ENCODE peak calls at places on chromosomes 1 and 21, in six cellular contexts. E, Q, O, K, I and A are unnamed samples.
A peak's percentile ranks its signal among the peaks of the same experiment; 100 is the strongest.

GRCh38 chr1:175317309-175317708 is 124.7 kb upstream of the KIAA0040 start:
- DNase-seq in E (no peak), Q (no peak), O (peak; percentile 69), K (no peak), I (peak; percentile 20), A (no peak)

GRCh38 chr1:35439626-35440025 is 117.6 kb downstream of the KIAA0319L start:
- DNase-seq in E (no peak), Q (no peak), O (no peak), K (no peak), I (no peak), A (no peak)

GRCh38 chr1:226017070-226017469 is 17.9 kb upstream of the SDE2 start:
- DNase-seq in E (no peak), Q (no peak), O (peak; percentile 20), K (no peak), I (no peak), A (no peak)

GRCh38 chr1:241459186-241459802 is 60.3 kb downstream of the FH start:
- DNase-seq in E (no peak), Q (no peak), O (no peak), K (no peak), I (no peak), A (no peak)

GRCh38 chr1:110915804-110916203 is 42.9 kb downstream of the CD53 start:
- DNase-seq in E (no peak), Q (no peak), O (no peak), K (no peak), I (no peak), A (no peak)

GRCh38 chr1:171476829-171477228 is 8.5 kb upstream of the PRRC2C start:
- DNase-seq in E (no peak), Q (no peak), O (no peak), K (no peak), I (no peak), A (no peak)

GRCh38 chr1:39917825-39918224 is 16.1 kb upstream of the MYCL start:
- DNase-seq in E (no peak), Q (no peak), O (peak; percentile 70), K (no peak), I (no peak), A (no peak)

GRCh38 chr1:165824269-165824643 is 3.2 kb upstream of the UCK2 start:
- DNase-seq in E (no peak), Q (no peak), O (no peak), K (no peak), I (no peak), A (no peak)

GRCh38 chr1:30287976-30288375 is 435.4 kb downstream of the MATN1 start:
- DNase-seq in E (no peak), Q (no peak), O (no peak), K (no peak), I (no peak), A (no peak)

GRCh38 chr1:35539073-35539823 is 18.0 kb downstream of the KIAA0319L start:
- DNase-seq in E (no peak), Q (no peak), O (no peak), K (no peak), I (no peak), A (peak; percentile 67)

GRCh38 chr1:241641748-241642592 is 1.8 kb upstream of the CHML start:
- DNase-seq in E (no peak), Q (peak; percentile 58), O (no peak), K (no peak), I (no peak), A (no peak)

GRCh38 chr1:31633117-31633516 is 11.6 kb downstream of the PEF1 start:
- DNase-seq in E (peak; percentile 73), Q (peak; percentile 34), O (peak; percentile 80), K (no peak), I (no peak), A (peak; percentile 18)

GRCh38 chr1:41030872-41031616 is 9.5 kb upstream of the SLFNL1 start:
- DNase-seq in E (no peak), Q (no peak), O (no peak), K (no peak), I (no peak), A (no peak)

GRCh38 chr21:25999935-26000582 is 170.5 kb downstream of the APP start:
- DNase-seq in E (no peak), Q (no peak), O (peak; percentile 44), K (no peak), I (peak; percentile 0), A (no peak)

GRCh38 chr1:100483230-100483629 is 54.7 kb upstream of the GPR88 start:
- DNase-seq in E (no peak), Q (no peak), O (no peak), K (no peak), I (no peak), A (no peak)

GRCh38 chr1:100322436-100323211 is 29.7 kb upstream of the CDC14A start:
- DNase-seq in E (no peak), Q (no peak), O (no peak), K (no peak), I (no peak), A (no peak)

GRCh38 chr1:56052090-56052489 is 527.3 kb downstream of the PLPP3 start:
- DNase-seq in E (no peak), Q (no peak), O (no peak), K (no peak), I (no peak), A (no peak)

GRCh38 chr1:36941579-36941978 is 92.7 kb downstream of the GRIK3 start:
- DNase-seq in E (no peak), Q (no peak), O (no peak), K (no peak), I (no peak), A (no peak)

GRCh38 chr1:1832820-1833219 is 54.5 kb upstream of the NADK start:
- DNase-seq in E (no peak), Q (no peak), O (no peak), K (no peak), I (no peak), A (no peak)

GRCh38 chr1:171167785-171168184 is 17.3 kb upstream of the FMO2 start:
- DNase-seq in E (no peak), Q (no peak), O (no peak), K (no peak), I (no peak), A (no peak)

GRCh38 chr1:158117854-158118691 is 62.6 kb upstream of the CD1D start:
- DNase-seq in E (peak; percentile 81), Q (peak; percentile 41), O (peak; percentile 93), K (peak; percentile 33), I (peak; percentile 15), A (peak; percentile 29)

GRCh38 chr1:214451591-214451990 is 99.8 kb downstream of the PTPN14 start:
- DNase-seq in E (no peak), Q (no peak), O (no peak), K (no peak), I (no peak), A (no peak)

GRCh38 chr21:38303300-38303699 is 46.5 kb downstream of the KCNJ15 start:
- DNase-seq in E (peak; percentile 83), Q (no peak), O (no peak), K (no peak), I (no peak), A (peak; percentile 93)

GRCh38 chr1:16348414-16349182 is 3.7 kb downstream of the FBXO42 start:
- DNase-seq in E (no peak), Q (no peak), O (no peak), K (no peak), I (no peak), A (no peak)

GRCh38 chr1:37634554-37635308 is at the start of gene RSPO1:
- DNase-seq in E (peak; percentile 80), Q (no peak), O (peak; percentile 46), K (no peak), I (no peak), A (peak; percentile 26)

DNA sequence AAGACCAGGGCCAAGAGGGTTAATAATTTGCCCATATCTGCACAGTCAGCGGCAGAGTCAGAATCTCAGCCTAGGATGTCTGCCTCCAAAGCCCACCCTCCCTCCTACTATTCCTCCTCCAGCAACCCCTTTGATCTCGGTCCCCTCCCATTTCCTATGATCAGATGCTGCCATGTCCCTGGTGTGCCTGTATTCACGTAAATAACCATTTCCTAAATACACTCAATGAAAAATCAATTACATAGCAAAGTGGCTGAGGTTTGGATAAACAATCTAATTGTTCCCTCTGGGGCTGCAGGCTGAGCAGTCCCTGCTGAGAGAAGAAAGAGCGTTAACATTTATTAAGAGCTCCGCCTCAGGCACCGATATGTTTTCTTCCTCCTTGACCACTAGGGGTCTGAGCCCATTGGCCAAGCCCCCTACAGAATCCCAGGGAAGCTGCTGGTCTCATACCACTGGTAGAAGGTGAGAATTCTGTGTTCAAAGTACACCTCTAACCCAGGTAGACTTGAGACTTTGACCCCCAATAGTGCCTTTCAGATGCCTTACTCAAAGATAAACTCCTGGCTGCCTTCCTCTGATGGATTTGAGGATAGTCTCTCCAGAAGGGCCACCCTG is 34.0 kb upstream of the CAMK1G start:
- DNase-seq in E (no peak), Q (no peak), O (peak; percentile 79), K (no peak), I (no peak), A (no peak)
- H3K4me3 ChIP-seq in E (no peak overlapping the region), Q (no peak overlapping the region), O (no peak overlapping the region), K (no peak overlapping the region), I (no peak overlapping the region), A (no peak overlapping the region)

GRCh38 chr1:239772456-239772855 is 319.2 kb upstream of the FMN2 start:
- DNase-seq in E (no peak), Q (no peak), O (no peak), K (no peak), I (no peak), A (no peak)

DNA sequence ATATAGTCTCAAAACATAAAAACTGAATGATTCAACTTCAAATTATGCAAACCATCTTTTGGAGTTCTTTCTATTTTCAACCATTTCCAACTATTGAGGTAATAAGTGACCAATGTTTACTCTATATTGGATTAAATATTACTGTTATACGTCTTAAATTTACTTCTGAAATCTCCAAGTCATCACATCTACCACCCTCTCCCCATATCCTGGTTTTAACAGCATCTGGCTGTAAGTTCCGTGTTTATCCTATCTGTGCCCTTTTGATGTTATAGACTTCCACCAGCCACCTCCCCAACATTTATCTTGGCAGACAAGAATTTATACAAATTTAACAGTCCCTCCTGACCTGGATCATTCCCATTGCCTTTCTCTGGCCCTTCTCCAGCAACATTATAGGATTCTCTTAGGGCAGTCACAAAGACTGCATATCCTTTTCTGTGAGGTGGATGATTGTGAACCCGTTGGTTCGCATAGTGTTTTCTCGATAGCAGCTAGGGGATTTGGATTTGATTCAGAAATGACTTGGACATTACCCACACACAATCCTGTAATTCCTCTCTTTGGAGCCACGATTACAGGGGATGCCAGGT is 313.4 kb upstream of the FMN2 start:
- DNase-seq in E (no peak), Q (no peak), O (no peak), K (no peak), I (no peak), A (peak; percentile 62)
- H3K4me3 ChIP-seq in E (no peak overlapping the region), Q (no peak overlapping the region), O (no peak overlapping the region), K (no peak overlapping the region), I (no peak overlapping the region), A (no peak overlapping the region)

GRCh38 chr21:36322083-36322424 is 2.1 kb downstream of the MORC3 start:
- DNase-seq in E (no peak), Q (no peak), O (no peak), K (no peak), I (no peak), A (no peak)
- H3K4me3 ChIP-seq in E (no peak overlapping the region), Q (peak overlapping the region; percentile 63), O (peak overlapping the region; percentile 57), K (peak overlapping the region; percentile 82), I (peak overlapping the region; percentile 91), A (peak overlapping the region; percentile 92)

GRCh38 chr1:62194651-62195282 is at the start of gene L1TD1:
- DNase-seq in E (no peak), Q (no peak), O (peak; percentile 99), K (no peak), I (no peak), A (no peak)
- H3K4me3 ChIP-seq in E (no peak within 1 kb of the TSS), Q (no peak within 1 kb of the TSS), O (peak within 1 kb of the TSS; percentile 78), K (peak within 1 kb of the TSS; percentile 3), I (no peak within 1 kb of the TSS), A (no peak within 1 kb of the TSS)

GRCh38 chr1:156477526-156478249 is 22.9 kb downstream of the MEF2D start:
- DNase-seq in E (no peak), Q (no peak), O (no peak), K (no peak), I (no peak), A (no peak)
- H3K4me3 ChIP-seq in E (no peak overlapping the region), Q (no peak overlapping the region), O (no peak overlapping the region), K (no peak overlapping the region), I (no peak overlapping the region), A (no peak overlapping the region)